ENCODE peak calls at places on chromosomes 3 and 15, in eight cellular contexts. R, K, T, P, J, Z, B and C are unnamed samples.

GRCh38 chr3:187770224-187770623 is 25.0 kb upstream of the BCL6 start:
- DNase-seq in P (no peak), T (no peak), J (no peak), Z (no peak), R (no peak), B (no peak), K (no peak), C (peak)

GRCh38 chr3:15069441-15069840 is 4.3 kb upstream of the MRPS25 start:
- DNase-seq in J (no peak), R (no peak), B (no peak), P (no peak), K (no peak), T (no peak), Z (no peak), C (no peak)

GRCh38 chr3:52056521-52056967 is at the start of gene DUSP7:
- DNase-seq in B (peak), Z (no peak), T (peak), J (no peak), R (no peak), K (peak), P (peak), C (peak)

GRCh38 chr15:34987182-34987488 is 952 bp downstream of the ZNF770 start:
- DNase-seq in T (no peak), J (no peak), K (no peak), Z (no peak), P (no peak), R (no peak), B (no peak), C (no peak)

GRCh38 chr3:13823186-13823585 is 56.7 kb downstream of the WNT7A start:
- DNase-seq in P (no peak), J (no peak), K (no peak), Z (no peak), B (no peak), T (no peak), R (no peak), C (no peak)

GRCh38 chr15:100043732-100044131 is 298.0 kb downstream of the ADAMTS17 start:
- DNase-seq in R (no peak), K (no peak), T (no peak), P (no peak), J (no peak), B (no peak), Z (no peak), C (no peak)

GRCh38 chr3:194029846-194030245 is 106.1 kb upstream of the HES1 start:
- DNase-seq in Z (no peak), B (no peak), J (no peak), R (no peak), P (peak), K (no peak), T (no peak), C (no peak)

GRCh38 chr3:150077581-150078247 is 107.0 kb upstream of the PFN2 start:
- DNase-seq in P (no peak), T (no peak), J (no peak), R (no peak), Z (no peak), B (peak), K (no peak), C (no peak)

GRCh38 chr15:74826911-74827310 is 484 bp downstream of the CPLX3 start:
- DNase-seq in P (no peak), Z (no peak), R (no peak), T (no peak), K (no peak), J (no peak), B (no peak), C (no peak)

GRCh38 chr3:14962762-14963161 is 15.4 kb downstream of the NR2C2 start:
- DNase-seq in K (no peak), P (no peak), R (no peak), B (peak), Z (no peak), T (no peak), J (no peak), C (no peak)

GRCh38 chr3:114408763-114409162 is 114.9 kb downstream of the TIGIT start:
- DNase-seq in K (peak), B (peak), Z (no peak), J (no peak), R (no peak), T (no peak), P (no peak), C (no peak)

GRCh38 chr15:95911570-95912279 is 418.8 kb upstream of the NR2F2 start:
- DNase-seq in K (no peak), B (no peak), P (no peak), Z (no peak), R (no peak), T (no peak), J (no peak), C (no peak)

GRCh38 chr3:152302521-152303021 is 33.8 kb downstream of the MBNL1 start:
- DNase-seq in T (no peak), B (peak), Z (no peak), P (no peak), R (peak), K (no peak), J (no peak), C (no peak)

GRCh38 chr3:12908136-12908730 is 66.9 kb upstream of the RPL32 start:
- DNase-seq in K (no peak), B (no peak), T (no peak), P (no peak), Z (no peak), R (no peak), J (no peak), C (no peak)

GRCh38 chr15:78389356-78389755 is 48.7 kb upstream of the IREB2 start:
- DNase-seq in T (no peak), P (no peak), B (no peak), Z (no peak), J (no peak), R (no peak), K (no peak), C (no peak)

GRCh38 chr15:76340802-76341365 is 4.3 kb downstream of the ISL2 start:
- DNase-seq in P (peak), J (no peak), R (no peak), K (no peak), T (peak), Z (no peak), B (no peak), C (peak)

GRCh38 chr15:79431636-79432344 is at the start of gene MINAR1:
- DNase-seq in R (no peak), P (peak), B (peak), J (no peak), K (peak), Z (no peak), T (no peak), C (no peak)

GRCh38 chr3:53531749-53532148 is 37.3 kb downstream of the CACNA1D start:
- DNase-seq in B (no peak), Z (no peak), R (no peak), T (no peak), K (no peak), P (peak), J (no peak), C (no peak)

GRCh38 chr3:186519021-186519658 is 25.0 kb downstream of the CRYGS start:
- DNase-seq in Z (no peak), R (no peak), K (no peak), B (no peak), T (peak), P (no peak), J (peak), C (peak)

GRCh38 chr15:83565553-83566159 is 88.3 kb upstream of the ADAMTSL3 start:
- DNase-seq in K (no peak), T (no peak), J (no peak), P (peak), B (peak), R (no peak), Z (no peak), C (no peak)

GRCh38 chr3:42269647-42270046 is 3.7 kb upstream of the CCK start:
- DNase-seq in T (no peak), P (no peak), B (no peak), Z (no peak), J (no peak), R (no peak), K (no peak), C (no peak)

GRCh38 chr3:173584093-173584833 is 186.7 kb downstream of the NLGN1 start:
- DNase-seq in P (peak), K (no peak), Z (no peak), B (peak), J (no peak), T (no peak), R (no peak), C (no peak)

GRCh38 chr3:29764603-29765254 is 483.9 kb downstream of the RBMS3 start:
- DNase-seq in P (peak), T (no peak), B (peak), R (no peak), K (no peak), J (no peak), Z (no peak), C (no peak)

GRCh38 chr3:129773942-129774663 is 119.4 kb downstream of the TMCC1 start:
- DNase-seq in P (no peak), R (no peak), B (no peak), T (no peak), J (no peak), Z (no peak), K (no peak), C (no peak)

GRCh38 chr15:65484876-65485275 is 32.6 kb downstream of the DPP8 start:
- DNase-seq in B (no peak), T (no peak), P (no peak), R (no peak), K (no peak), J (no peak), Z (no peak), C (no peak)

GRCh38 chr3:120460217-120460616 is 9.4 kb upstream of the FSTL1 start:
- DNase-seq in B (no peak), R (no peak), T (no peak), K (no peak), J (no peak), P (no peak), Z (no peak), C (no peak)

GRCh38 chr3:49769516-49769915 is 16.8 kb downstream of the IP6K1 start:
- DNase-seq in T (no peak), R (no peak), K (no peak), J (no peak), Z (no peak), B (peak), P (no peak), C (no peak)

GRCh38 chr15:68464451-68465090 is 32.6 kb upstream of the ITGA11 start:
- DNase-seq in Z (no peak), P (no peak), K (no peak), T (no peak), B (peak), R (no peak), J (no peak), C (no peak)

GRCh38 chr15:100880897-100881242 is 1.2 kb downstream of the ALDH1A3 start:
- DNase-seq in Z (no peak), K (no peak), T (no peak), R (no peak), B (no peak), P (no peak), J (no peak), C (no peak)

GRCh38 chr3:143535994-143536784 is 312.1 kb downstream of the SLC9A9 start:
- DNase-seq in Z (no peak), J (no peak), P (no peak), B (peak), T (no peak), K (no peak), R (no peak), C (no peak)

GRCh38 chr3:65638301-65638700 is 400.4 kb downstream of the MAGI1 start:
- DNase-seq in B (no peak), R (no peak), Z (no peak), J (no peak), T (no peak), K (no peak), P (no peak), C (no peak)

GRCh38 chr3:133797396-133798105 is 8.1 kb upstream of the SRPRB start:
- DNase-seq in T (no peak), J (no peak), R (no peak), Z (no peak), K (no peak), B (no peak), P (no peak), C (no peak)

GRCh38 chr3:183491923-183492848 is 63.3 kb downstream of the KLHL6 start:
- DNase-seq in Z (no peak), T (no peak), K (no peak), P (no peak), J (no peak), R (no peak), B (no peak), C (no peak)

GRCh38 chr3:134249442-134249841 is 1.2 kb downstream of the RYK start:
- DNase-seq in J (no peak), B (no peak), T (no peak), P (no peak), R (no peak), K (no peak), Z (no peak), C (no peak)

GRCh38 chr3:188916934-188917391 is 254.8 kb upstream of the TPRG1 start:
- DNase-seq in K (no peak), T (no peak), Z (no peak), P (no peak), R (peak), J (no peak), B (no peak), C (peak)